ENCODE peak calls at places on chromosome 18, in seven cellular contexts. U is IMR-90, F is BJ, W is fibroblast of pulmonary artery, X is kidney, S is AG09309, G is A549. Y is an unnamed sample.

GRCh38 chr18:8795586-8795985 is 90.2 kb downstream of the MTCL1 start:
- DNase-seq in U (no peak), S (no peak), F (no peak), G (no peak), W (no peak), X (no peak), Y (no peak)

GRCh38 chr18:35968278-35968880 is 4.1 kb upstream of the RMP24 start:
- DNase-seq in W (no peak), F (no peak), U (no peak), G (no peak), X (no peak), S (no peak), Y (no peak)

GRCh38 chr18:49276680-49277079 is 183.8 kb downstream of the DYM start:
- DNase-seq in X (no peak), G (no peak), F (no peak), S (no peak), U (no peak), W (peak; percentile 14), Y (no peak)

GRCh38 chr18:47345291-47345690 is 93.8 kb upstream of the SKOR2 start:
- DNase-seq in G (no peak), W (no peak), X (no peak), F (no peak), S (no peak), U (no peak), Y (no peak)

GRCh38 chr18:35277633-35278032 is 12.4 kb downstream of the ZSCAN30 start:
- DNase-seq in F (no peak), W (no peak), S (no peak), G (no peak), U (no peak), X (no peak), Y (no peak)

GRCh38 chr18:58807766-58808165 is 56.9 kb upstream of the ZNF532 start:
- DNase-seq in F (no peak), X (no peak), U (no peak), G (no peak), W (no peak), S (no peak), Y (no peak)

GRCh38 chr18:21484851-21485636 is 115.5 kb downstream of the ESCO1 start:
- DNase-seq in W (peak; percentile 23), X (no peak), G (no peak), S (no peak), F (no peak), U (peak; percentile 21), Y (no peak)

GRCh38 chr18:27771571-27771970 is 405.4 kb downstream of the CDH2 start:
- DNase-seq in G (no peak), X (no peak), W (no peak), F (no peak), U (no peak), S (no peak), Y (no peak)

GRCh38 chr18:27715751-27716150 is 461.2 kb downstream of the CDH2 start:
- DNase-seq in X (no peak), S (no peak), U (no peak), W (peak; percentile 24), G (no peak), F (no peak), Y (no peak)

GRCh38 chr18:79567481-79568147 is 112.0 kb upstream of the CTDP1 start:
- DNase-seq in S (peak; percentile 58), G (no peak), W (peak; percentile 93), F (peak; percentile 80), X (peak; percentile 66), U (peak; percentile 98), Y (peak; percentile 68)

GRCh38 chr18:45560870-45561269 is 54.4 kb upstream of the SLC14A2 start:
- DNase-seq in G (no peak), S (no peak), X (no peak), F (no peak), U (no peak), W (no peak), Y (no peak)

GRCh38 chr18:8116346-8117007 is 492.8 kb upstream of the RAB12 start:
- DNase-seq in G (peak; percentile 51), X (no peak), W (peak; percentile 40), F (peak; percentile 51), S (no peak), U (peak; percentile 83), Y (no peak)

GRCh38 chr18:67280843-67281242 is 235.7 kb downstream of the DSEL start:
- DNase-seq in S (no peak), F (no peak), W (no peak), U (no peak), X (no peak), G (no peak), Y (no peak)

GRCh38 chr18:59885579-59886163 is 14.1 kb upstream of the PMAIP1 start:
- DNase-seq in U (peak; percentile 92), G (no peak), W (peak; percentile 82), S (no peak), X (no peak), F (no peak), Y (no peak)

GRCh38 chr18:3451989-3452749 is 2.2 kb downstream of the TGIF1 start:
- DNase-seq in S (no peak), G (no peak), W (peak; percentile 81), U (peak; percentile 69), X (peak; percentile 86), F (no peak), Y (peak; percentile 83)

GRCh38 chr18:79625924-79626561 is 53.6 kb upstream of the CTDP1 start:
- DNase-seq in S (no peak), G (no peak), U (no peak), F (no peak), W (no peak), X (peak; percentile 56), Y (peak; percentile 46)

GRCh38 chr18:33560686-33561370 is 17.2 kb upstream of the ASXL3 start:
- DNase-seq in G (no peak), X (no peak), U (peak; percentile 50), F (no peak), S (no peak), W (peak; percentile 49), Y (no peak)

GRCh38 chr18:68489018-68489792 is 225.7 kb downstream of the TMX3 start:
- DNase-seq in F (no peak), G (no peak), U (no peak), X (no peak), W (no peak), S (no peak), Y (no peak)

GRCh38 chr18:21099442-21099841 is 12.2 kb downstream of the ROCK1 start:
- DNase-seq in X (no peak), G (no peak), S (no peak), F (no peak), U (no peak), W (no peak), Y (no peak)

GRCh38 chr18:54812885-54813284 is 15.4 kb upstream of the RAB27B start:
- DNase-seq in S (no peak), F (no peak), X (no peak), W (no peak), U (no peak), G (no peak), Y (no peak)

GRCh38 chr18:9209230-9209629 is 72.6 kb downstream of the ANKRD12 start:
- DNase-seq in W (peak; percentile 75), G (no peak), X (no peak), U (peak; percentile 30), S (peak; percentile 46), F (no peak), Y (no peak)

GRCh38 chr18:42183746-42184145 is 228.7 kb downstream of the PIK3C3 start:
- DNase-seq in F (peak; percentile 49), U (peak; percentile 61), G (peak; percentile 7), W (peak; percentile 60), S (peak; percentile 38), X (no peak), Y (no peak)

GRCh38 chr18:22709288-22710060 is 223.7 kb upstream of the RBBP8 start:
- DNase-seq in W (peak; percentile 49), X (no peak), U (peak; percentile 31), F (no peak), G (no peak), S (peak; percentile 67), Y (no peak)
- TF ChIP-seq CTCF in W (no peak), X (no peak), U (no peak), F (no peak), G (no peak), S (no peak), Y (no peak)

DNA sequence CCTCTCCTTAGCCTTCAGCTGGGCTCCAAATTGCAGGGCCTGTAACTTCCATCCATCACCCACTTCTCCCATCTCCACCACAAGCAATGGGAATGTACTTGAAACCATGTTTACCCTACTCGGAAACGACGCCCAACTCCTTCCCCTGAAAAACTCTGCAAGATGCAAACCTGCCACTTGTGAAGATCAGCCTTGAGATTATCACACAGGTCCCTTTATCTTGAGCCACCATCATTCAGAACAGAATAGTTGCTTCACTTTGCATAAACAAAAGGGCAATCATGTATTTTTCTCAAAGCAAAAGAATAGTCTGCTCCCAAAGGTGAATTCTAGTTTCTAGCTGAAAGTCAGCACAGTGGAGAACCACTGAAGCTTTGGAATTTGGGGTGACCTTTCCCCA is 75.8 kb downstream of the TNFRSF11A start:
- DNase-seq in S (no peak), X (no peak), U (no peak), W (no peak), F (no peak), G (no peak), Y (no peak)
- H3K4me3 ChIP-seq in S (no peak overlapping the region), X (no peak overlapping the region), U (no peak overlapping the region), W (no peak overlapping the region), F (no peak overlapping the region), G (no peak overlapping the region), Y (no peak overlapping the region)

DNA sequence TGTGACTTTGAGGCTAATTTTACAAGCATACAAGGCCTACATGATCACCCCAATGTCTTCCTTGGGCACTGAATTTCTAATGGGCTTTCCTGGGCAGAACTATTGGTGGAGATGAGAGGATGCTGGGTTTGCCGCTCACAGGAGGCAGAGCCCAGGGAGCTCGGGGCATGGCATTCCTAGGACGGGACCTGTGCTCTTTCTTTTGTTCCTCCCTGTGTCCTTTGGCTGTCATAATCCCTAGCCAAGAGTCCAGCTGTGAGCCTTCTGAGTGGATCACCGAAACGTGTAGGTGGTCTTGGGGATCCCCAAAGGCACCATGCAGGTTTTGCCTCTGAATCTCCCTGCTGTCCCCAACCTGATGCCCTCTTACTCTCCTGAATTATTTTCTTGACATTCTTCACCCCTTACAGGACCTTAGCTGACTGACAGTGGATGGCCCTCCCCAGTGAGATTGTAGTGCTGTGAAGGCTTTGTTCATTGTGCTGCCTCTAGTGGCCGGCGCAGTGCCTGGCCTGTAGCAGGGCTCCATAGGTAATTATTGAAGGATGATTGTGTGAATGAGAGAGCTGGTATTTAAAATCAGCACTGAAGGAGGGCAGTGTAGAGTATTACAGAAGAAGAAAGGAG is 221.9 kb downstream of the ZNF407 start:
- DNase-seq in U (no peak), F (no peak), G (peak; percentile 15), W (peak; percentile 16), X (no peak), S (no peak), Y (no peak)
- TF ChIP-seq CTCF in U (peak; percentile 26), F (peak; percentile 38), G (no peak), W (peak; percentile 47), X (peak; percentile 16), S (peak; percentile 41), Y (no peak)

GRCh38 chr18:55910328-55910727 is 322.3 kb upstream of the TCF4 start:
- DNase-seq in S (no peak), U (peak; percentile 26), X (no peak), F (no peak), G (no peak), W (no peak), Y (no peak)

GRCh38 chr18:55906533-55906932 is 318.5 kb upstream of the TCF4 start:
- DNase-seq in F (no peak), G (no peak), S (no peak), W (no peak), X (no peak), U (no peak), Y (no peak)

GRCh38 chr18:55903911-55904310 is 315.9 kb upstream of the TCF4 start:
- DNase-seq in U (no peak), F (no peak), W (no peak), X (no peak), G (no peak), S (no peak), Y (no peak)

GRCh38 chr18:55908790-55909408 is 320.9 kb upstream of the TCF4 start:
- DNase-seq in S (no peak), U (peak; percentile 26), X (no peak), F (no peak), W (no peak), G (no peak), Y (no peak)

GRCh38 chr18:55907352-55908045 is 319.5 kb upstream of the TCF4 start:
- DNase-seq in G (no peak), S (no peak), F (no peak), W (peak; percentile 13), X (no peak), U (peak; percentile 13), Y (no peak)
- H3K4me3 ChIP-seq in G (no peak overlapping the region), S (no peak overlapping the region), F (no peak overlapping the region), W (no peak overlapping the region), X (no peak overlapping the region), U (no peak overlapping the region), Y (peak overlapping the region; percentile 4)

Y was measured in sigmoid colon.